ENCODE peak calls at places on chromosomes 11 and 22, in ten cellular contexts. M is cardiac fibroblast, V is choroid plexus epithelial cell, S is endothelial cell of umbilical vein, E is fibroblast of mammary gland, Z is AG10803, U is uterus, J is IMR-90, N is dorsolateral prefrontal cortex, X is psoas muscle. B is an unnamed sample.

GRCh38 chr22:35149149-35149548 is 83.2 kb downstream of the ISX start:
- DNase-seq in M (peak; percentile 7), V (no peak), S (no peak), E (no peak), Z (peak; percentile 12), U (no peak), J (no peak), N (no peak), X (no peak), B (no peak)

GRCh38 chr22:32218470-32218869 is 13.6 kb upstream of the RFPL2 start:
- DNase-seq in M (no peak), V (no peak), S (no peak), E (no peak), Z (no peak), U (no peak), J (no peak), N (no peak), X (no peak), B (no peak)

GRCh38 chr22:49216579-49216978 is 611.1 kb downstream of the BRD1 start:
- DNase-seq in M (no peak), V (no peak), S (no peak), E (no peak), Z (no peak), U (peak; percentile 1), J (no peak), N (no peak), X (no peak), B (no peak)

GRCh38 chr11:61922539-61922938 is 5.2 kb upstream of the RAB3IL1 start:
- DNase-seq in M (peak; percentile 95), V (peak; percentile 57), S (no peak), E (peak; percentile 91), Z (peak; percentile 84), U (peak; percentile 94), J (peak; percentile 48), N (no peak), X (peak; percentile 90), B (no peak)

GRCh38 chr22:21857501-21857914 is 9.9 kb downstream of the MAPK1 start:
- DNase-seq in M (no peak), V (peak; percentile 38), S (no peak), E (no peak), Z (no peak), U (no peak), J (peak; percentile 30), N (no peak), X (no peak), B (no peak)

GRCh38 chr22:41899110-41899509 is 15.8 kb downstream of the SHISA8 start:
- DNase-seq in M (no peak), V (no peak), S (no peak), E (no peak), Z (no peak), U (no peak), J (no peak), N (no peak), X (no peak), B (no peak)

GRCh38 chr11:74707602-74708510 is 23.4 kb downstream of the CHRDL2 start:
- DNase-seq in M (no peak), V (no peak), S (no peak), E (no peak), Z (no peak), U (no peak), J (no peak), N (peak; percentile 76), X (no peak), B (no peak)

GRCh38 chr11:93236741-93237675 is 39.2 kb upstream of the SLC36A4 start:
- DNase-seq in M (peak; percentile 56), V (peak; percentile 73), S (peak; percentile 42), E (peak; percentile 43), Z (peak; percentile 36), U (no peak), J (peak; percentile 44), N (no peak), X (no peak), B (peak; percentile 63)

GRCh38 chr11:125925804-125926203 is 20.0 kb upstream of the VSIG10L2 start:
- DNase-seq in M (no peak), V (no peak), S (no peak), E (no peak), Z (no peak), U (no peak), J (no peak), N (no peak), X (no peak), B (no peak)

GRCh38 chr22:40628354-40629042 is 8.0 kb downstream of the MRTFA start:
- DNase-seq in M (peak; percentile 44), V (peak; percentile 28), S (no peak), E (peak; percentile 63), Z (peak; percentile 70), U (no peak), J (peak; percentile 61), N (no peak), X (no peak), B (peak; percentile 68)

GRCh38 chr11:66892926-66893325 is 36.1 kb downstream of the LRFN4 start:
- DNase-seq in M (no peak), V (no peak), S (no peak), E (peak; percentile 25), Z (peak; percentile 25), U (no peak), J (peak; percentile 58), N (no peak), X (no peak), B (no peak)

GRCh38 chr11:71120346-71120963 is 131.9 kb downstream of the SHANK2 start:
- DNase-seq in M (peak; percentile 18), V (peak; percentile 7), S (no peak), E (peak; percentile 11), Z (no peak), U (no peak), J (no peak), N (no peak), X (no peak), B (peak; percentile 16)
- TF ChIP-seq CTCF in M (no peak), V (peak; percentile 29), S (no peak), E (peak; percentile 15), Z (no peak), U (no peak), J (peak; percentile 24), N (no peak), X (no peak), B (no peak)

GRCh38 chr11:77198440-77198849 is 70.4 kb downstream of the MYO7A start:
- DNase-seq in M (no peak), V (peak; percentile 28), S (peak; percentile 11), E (peak; percentile 23), Z (no peak), U (peak; percentile 8), J (peak; percentile 10), N (no peak), X (no peak), B (peak; percentile 12)
- TF ChIP-seq CTCF in M (peak; percentile 35), V (peak; percentile 56), S (peak; percentile 43), E (peak; percentile 39), Z (peak; percentile 22), U (no peak), J (peak; percentile 22), N (no peak), X (no peak), B (peak; percentile 12)

DNA sequence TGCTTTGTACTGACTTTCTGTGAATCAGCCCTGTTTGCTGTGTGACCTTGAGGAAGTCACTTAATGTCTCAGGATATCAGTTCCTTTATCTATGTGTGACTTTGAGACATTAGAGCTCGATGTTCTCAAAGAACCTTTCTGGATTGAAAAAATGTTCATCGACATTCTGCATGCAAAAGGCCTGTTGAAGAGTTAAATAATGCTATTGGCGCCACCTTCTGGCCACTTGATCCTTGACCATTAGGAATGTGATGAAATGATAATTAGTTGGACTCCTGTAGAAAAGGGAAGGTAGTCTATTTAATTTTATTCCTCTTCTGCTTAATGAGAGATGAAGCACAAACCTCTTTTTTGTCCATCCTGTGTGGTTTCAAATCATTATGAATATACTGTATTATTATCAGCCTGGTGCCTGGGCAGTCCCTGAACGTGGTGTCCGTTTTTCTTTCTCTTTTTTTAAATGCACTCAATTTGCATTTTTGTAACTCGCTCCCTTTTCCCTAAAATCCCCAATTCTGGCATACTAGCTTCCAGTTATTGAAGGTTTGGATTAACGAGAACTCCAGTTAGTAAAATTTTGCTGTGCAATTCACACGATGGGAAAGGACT is 20.7 kb downstream of the ELF5 start:
- DNase-seq in M (peak; percentile 71), V (peak; percentile 80), S (peak; percentile 64), E (peak; percentile 66), Z (peak; percentile 65), U (peak; percentile 44), J (peak; percentile 51), N (peak; percentile 37), X (peak; percentile 37), B (peak; percentile 76)
- TF ChIP-seq CTCF in M (peak; percentile 55), V (peak; percentile 65), S (peak; percentile 42), E (peak; percentile 60), Z (peak; percentile 66), U (peak; percentile 67), J (peak; percentile 69), N (peak; percentile 66), X (peak; percentile 71), B (peak; percentile 56)

GRCh38 chr11:11476499-11476898 is 123.4 kb upstream of the CSNK2A3 start:
- DNase-seq in M (no peak), V (no peak), S (no peak), E (no peak), Z (no peak), U (no peak), J (no peak), N (no peak), X (no peak), B (no peak)

GRCh38 chr11:11476971-11477645 is 124.1 kb upstream of the CSNK2A3 start:
- DNase-seq in M (no peak), V (no peak), S (no peak), E (no peak), Z (no peak), U (no peak), J (no peak), N (peak; percentile 53), X (no peak), B (peak; percentile 44)

GRCh38 chr11:11480951-11481350 is 127.9 kb upstream of the CSNK2A3 start:
- DNase-seq in M (no peak), V (no peak), S (no peak), E (no peak), Z (no peak), U (no peak), J (peak; percentile 38), N (no peak), X (no peak), B (no peak)

GRCh38 chr11:11478021-11478420 is 125.0 kb upstream of the CSNK2A3 start:
- DNase-seq in M (no peak), V (no peak), S (no peak), E (no peak), Z (no peak), U (no peak), J (no peak), N (no peak), X (no peak), B (no peak)

GRCh38 chr11:11478687-11479086 is 125.6 kb upstream of the CSNK2A3 start:
- DNase-seq in M (no peak), V (no peak), S (no peak), E (no peak), Z (no peak), U (no peak), J (no peak), N (no peak), X (no peak), B (no peak)
- TF ChIP-seq CTCF in M (no peak), V (no peak), S (no peak), E (no peak), Z (no peak), U (no peak), J (no peak), N (no peak), X (no peak), B (no peak)

GRCh38 chr22:46001046-46001425 is 24.1 kb upstream of the WNT7B start:
- DNase-seq in M (no peak), V (peak; percentile 43), S (no peak), E (no peak), Z (no peak), U (no peak), J (no peak), N (no peak), X (no peak), B (no peak)
- TF ChIP-seq CTCF in M (no peak), V (peak; percentile 53), S (no peak), E (peak; percentile 9), Z (peak; percentile 19), U (no peak), J (peak; percentile 25), N (no peak), X (no peak), B (no peak)

GRCh38 chr11:64246874-64247728 is at the start of gene PPP1R14B:
- DNase-seq in M (peak; percentile 90), V (peak; percentile 87), S (peak; percentile 80), E (peak; percentile 86), Z (peak; percentile 80), U (peak; percentile 87), J (peak; percentile 80), N (peak; percentile 87), X (peak; percentile 94), B (peak; percentile 86)
- TF ChIP-seq CTCF in M (no peak), V (peak; percentile 4), S (no peak), E (no peak), Z (no peak), U (peak; percentile 46), J (peak; percentile 1), N (peak; percentile 51), X (no peak), B (no peak)